ENCODE peak calls at places on chromosomes 3 and 15, in five cellular contexts. V is heart right ventricle, D is ovary, A is DND-41, Z is A673. C is an unnamed sample.
A peak's percentile ranks its signal among the peaks of the same experiment; 100 is the strongest.

GRCh38 chr3:139797724-139798343 is 120.1 kb upstream of the NMNAT3 start:
- DNase-seq in A (peak; percentile 51), Z (peak; percentile 54), V (peak; percentile 25), D (peak; percentile 46), C (no peak)

GRCh38 chr15:93048759-93049161 is 40.3 kb downstream of the RGMA start:
- DNase-seq in A (no peak), Z (peak; percentile 81), V (no peak), D (no peak), C (no peak)

GRCh38 chr3:100682056-100682853 is 27.0 kb upstream of the TFG start:
- DNase-seq in A (no peak), D (no peak), Z (no peak), V (peak; percentile 54), C (no peak)

GRCh38 chr3:14847613-14848541 is 29.1 kb downstream of the FGD5 start:
- DNase-seq in V (peak; percentile 74), D (no peak), A (peak; percentile 36), Z (no peak), C (no peak)

GRCh38 chr15:29669823-29670222 is 152.4 kb downstream of the TJP1 start:
- DNase-seq in A (no peak), Z (no peak), V (no peak), D (no peak), C (no peak)

GRCh38 chr15:63374686-63375520 is 6.7 kb downstream of the CA12 start:
- DNase-seq in Z (peak; percentile 73), V (no peak), A (no peak), D (no peak), C (no peak)

GRCh38 chr15:34366271-34367043 is 539 bp downstream of the LPCAT4 start:
- DNase-seq in D (peak; percentile 75), Z (peak; percentile 66), V (peak; percentile 77), A (peak; percentile 73), C (peak; percentile 39)

GRCh38 chr3:136612512-136612911 is 139.7 kb downstream of the STAG1 start:
- DNase-seq in Z (no peak), A (no peak), V (no peak), D (no peak), C (no peak)

GRCh38 chr3:190325923-190326322 is 3.7 kb upstream of the CLDN1 start:
- DNase-seq in A (no peak), D (no peak), Z (peak; percentile 69), V (no peak), C (no peak)

GRCh38 chr3:153752405-153753027 is 368.7 kb upstream of the ARHGEF26 start:
- DNase-seq in D (no peak), A (no peak), V (no peak), Z (no peak), C (no peak)

GRCh38 chr15:92346063-92346462 is 47.6 kb upstream of the ST8SIA2 start:
- DNase-seq in Z (no peak), A (no peak), D (no peak), V (no peak), C (no peak)

GRCh38 chr3:150370129-150370602 is 37.9 kb upstream of the TSC22D2 start:
- DNase-seq in V (no peak), D (no peak), A (no peak), Z (peak; percentile 97), C (no peak)

GRCh38 chr3:152256829-152257228 is 11.9 kb upstream of the MBNL1 start:
- DNase-seq in Z (no peak), V (no peak), A (no peak), D (no peak), C (no peak)
- H3K4me3 ChIP-seq in Z (no peak overlapping the region), V (no peak overlapping the region), A (peak overlapping the region; percentile 33), D (no peak overlapping the region), C (peak overlapping the region; percentile 12)

GRCh38 chr15:27549796-27550195 is 549.3 kb downstream of the OCA2 start:
- DNase-seq in V (no peak), Z (no peak), D (no peak), A (no peak), C (no peak)
- H3K9me3 ChIP-seq in V (no peaks in the 10 kb centered on the region), Z (peaks cover 36% of the 10 kb centered on the region), D (no peaks in the 10 kb centered on the region), A (no peaks in the 10 kb centered on the region), C (no peaks in the 10 kb centered on the region)

DNA sequence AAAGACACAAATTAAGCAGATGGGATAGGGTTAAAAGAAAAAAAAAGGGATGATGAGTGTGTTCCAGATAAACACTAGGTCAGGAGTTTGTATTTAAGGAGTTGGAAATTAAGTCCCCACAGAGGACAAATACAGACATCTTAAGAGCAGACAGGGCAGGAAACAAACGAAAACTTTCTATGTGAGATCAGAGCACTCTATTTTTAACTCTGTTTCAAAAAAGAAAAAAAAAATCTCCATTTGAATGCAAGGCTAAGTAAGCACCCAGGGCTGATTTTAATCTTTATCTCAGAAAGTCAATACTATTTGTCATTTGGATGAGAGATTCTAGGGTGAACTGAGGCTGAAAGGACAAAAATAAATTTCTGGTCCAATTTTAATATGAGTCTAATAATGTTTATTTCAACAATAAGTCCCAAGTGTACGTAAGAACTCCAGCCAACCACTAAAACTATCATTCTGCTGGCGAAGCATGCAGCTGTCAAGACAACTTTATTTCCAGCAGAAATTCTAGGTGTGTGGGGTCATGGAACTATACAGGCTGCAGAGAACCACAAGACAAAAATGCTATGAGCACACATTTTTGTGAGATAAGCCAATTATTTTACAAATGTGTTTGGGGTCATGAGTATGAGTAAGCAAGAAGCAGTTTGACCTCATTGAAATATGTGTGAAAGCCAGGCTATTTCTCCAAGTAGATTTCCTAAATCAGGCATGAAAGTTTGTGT is 186.1 kb downstream of the FMN1 start:
- DNase-seq in Z (no peak), V (no peak), A (no peak), D (no peak), C (no peak)
- H3K4me3 ChIP-seq in Z (no peak overlapping the region), V (no peak overlapping the region), A (no peak overlapping the region), D (no peak overlapping the region), C (no peak overlapping the region)

GRCh38 chr3:128923607-128924385 is 44.4 kb downstream of the ACAD9 start:
- DNase-seq in A (no peak), Z (no peak), D (no peak), V (no peak), C (peak; percentile 40)
- H3K9me3 ChIP-seq in A (peaks cover 28% of the 10 kb centered on the region), Z (peaks cover 38% of the 10 kb centered on the region), D (no peaks in the 10 kb centered on the region), V (no peaks in the 10 kb centered on the region), C (no peaks in the 10 kb centered on the region)

DNA sequence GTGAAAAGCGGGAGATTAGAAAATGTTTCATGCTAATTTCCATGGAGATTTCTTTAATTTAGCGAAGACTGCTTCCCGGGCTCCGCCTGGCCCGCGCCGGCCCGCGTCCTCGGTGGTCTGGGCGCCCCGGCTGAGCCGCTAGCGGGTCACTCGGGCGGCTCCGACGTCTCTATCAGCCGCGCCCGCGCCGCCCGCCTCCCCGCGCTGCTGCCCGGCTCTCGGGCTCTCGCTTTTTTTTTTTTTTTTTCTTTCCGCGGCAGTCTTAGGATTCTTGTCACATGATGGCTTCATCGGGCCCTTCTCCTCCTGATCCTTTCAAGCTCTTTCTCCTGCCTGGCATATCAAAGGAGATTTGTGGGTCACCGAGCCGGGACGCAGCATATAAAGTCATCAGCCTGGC is 617.3 kb downstream of the NR2F2 start:
- DNase-seq in Z (peak; percentile 71), A (no peak), V (no peak), D (no peak), C (no peak)
- H3K4me3 ChIP-seq in Z (peak overlapping the region; percentile 48), A (no peak overlapping the region), V (peak overlapping the region; percentile 14), D (no peak overlapping the region), C (no peak overlapping the region)

C was measured in CD4-positive, alpha-beta memory T cell.